ENCODE peak calls at places on chromosomes 12 and 14, in eight cellular contexts. T is tibial artery, Y is AG09309, A is left ventricle myocardium inferior, O is astrocyte of the cerebellum, R is stomach, Q is lung, H is progenitor cell of endocrine pancreas. I is an unnamed sample.

GRCh38 chr14:87896393-87897380 is 96.3 kb downstream of the GALC start:
- DNase-seq in T (no peak), Y (no peak), A (no peak), O (peak; percentile 60), R (no peak), Q (no peak), H (no peak), I (no peak)

GRCh38 chr12:54352891-54353874 is 11.1 kb downstream of the GPR84 start:
- DNase-seq in T (no peak), Y (no peak), A (no peak), O (peak; percentile 26), R (no peak), Q (no peak), H (no peak), I (no peak)

GRCh38 chr12:57309420-57309819 is 58.4 kb upstream of the STAC3 start:
- DNase-seq in T (no peak), Y (peak; percentile 34), A (no peak), O (no peak), R (no peak), Q (no peak), H (no peak), I (no peak)

GRCh38 chr14:56322531-56322930 is 204.3 kb downstream of the PELI2 start:
- DNase-seq in T (no peak), Y (no peak), A (no peak), O (no peak), R (no peak), Q (no peak), H (no peak), I (no peak)

GRCh38 chr12:62127516-62127915 is 132.7 kb upstream of the USP15 start:
- DNase-seq in T (no peak), Y (no peak), A (no peak), O (no peak), R (no peak), Q (no peak), H (no peak), I (no peak)

GRCh38 chr12:81759215-81759991 is at the start of gene PPFIA2:
- DNase-seq in T (peak; percentile 77), Y (no peak), A (peak; percentile 16), O (peak; percentile 34), R (no peak), Q (no peak), H (no peak), I (no peak)

GRCh38 chr14:50089213-50089612 is 27.2 kb downstream of the VCPKMT start:
- DNase-seq in T (no peak), Y (no peak), A (no peak), O (no peak), R (no peak), Q (no peak), H (no peak), I (no peak)

GRCh38 chr14:77303417-77304156 is 17.1 kb downstream of the POMT2 start:
- DNase-seq in T (no peak), Y (peak; percentile 83), A (no peak), O (peak; percentile 87), R (no peak), Q (peak; percentile 43), H (no peak), I (peak; percentile 60)

GRCh38 chr14:102973706-102974280 is 51.3 kb downstream of the AMN start:
- DNase-seq in T (no peak), Y (no peak), A (no peak), O (no peak), R (no peak), Q (no peak), H (no peak), I (peak; percentile 27)

GRCh38 chr14:102969901-102970300 is 47.4 kb downstream of the AMN start:
- DNase-seq in T (no peak), Y (no peak), A (no peak), O (no peak), R (no peak), Q (no peak), H (no peak), I (peak; percentile 16)

GRCh38 chr14:102971314-102971713 is 48.9 kb downstream of the AMN start:
- DNase-seq in T (no peak), Y (no peak), A (no peak), O (no peak), R (no peak), Q (peak; percentile 42), H (no peak), I (peak; percentile 32)

GRCh38 chr14:102969060-102969791 is 46.8 kb downstream of the AMN start:
- DNase-seq in T (no peak), Y (no peak), A (no peak), O (no peak), R (no peak), Q (no peak), H (no peak), I (no peak)

DNA sequence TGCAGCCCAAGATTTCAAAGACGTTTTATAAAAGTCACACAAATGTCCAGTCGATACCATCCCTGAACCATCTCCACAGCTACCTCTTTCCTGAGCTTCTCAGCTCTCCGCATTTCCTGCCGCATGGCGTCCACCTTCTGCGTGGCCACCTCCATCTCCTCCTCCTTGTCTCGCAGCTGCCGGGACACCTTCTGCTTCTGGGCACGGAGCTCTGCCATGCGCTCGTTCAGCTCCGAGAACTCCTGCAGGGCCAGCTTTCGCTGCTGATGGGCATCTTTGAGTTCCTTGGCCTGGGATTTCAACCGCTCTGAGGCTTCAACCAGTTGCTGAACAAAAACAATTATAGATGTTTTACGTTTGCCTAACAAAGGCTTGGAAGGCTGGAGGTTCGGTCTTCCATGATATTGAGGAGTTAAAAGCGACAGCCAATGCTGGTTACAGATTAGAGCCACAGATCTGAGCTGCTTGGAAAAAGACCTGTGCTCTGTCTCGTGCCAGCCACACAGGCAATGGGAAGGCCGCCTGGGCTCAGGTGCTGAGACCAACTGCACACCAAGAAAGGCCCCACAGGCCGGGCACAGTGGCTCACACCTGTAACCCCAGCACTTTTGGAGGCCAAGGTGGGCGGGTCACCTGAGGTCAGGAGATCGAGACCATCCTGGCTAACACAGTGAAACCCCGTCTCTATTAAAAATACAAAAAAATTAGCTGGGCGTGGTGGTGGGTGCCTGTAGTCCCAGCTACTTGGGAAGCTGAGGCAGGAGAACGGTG is 49.6 kb downstream of the AMN start:
- DNase-seq in T (no peak), Y (no peak), A (no peak), O (no peak), R (no peak), Q (no peak), H (no peak), I (peak; percentile 1)
- TF ChIP-seq CTCF in T (no peak), Y (no peak), A (no peak), O (no peak), R (no peak), Q (no peak), H (no peak), I (no peak)

DNA sequence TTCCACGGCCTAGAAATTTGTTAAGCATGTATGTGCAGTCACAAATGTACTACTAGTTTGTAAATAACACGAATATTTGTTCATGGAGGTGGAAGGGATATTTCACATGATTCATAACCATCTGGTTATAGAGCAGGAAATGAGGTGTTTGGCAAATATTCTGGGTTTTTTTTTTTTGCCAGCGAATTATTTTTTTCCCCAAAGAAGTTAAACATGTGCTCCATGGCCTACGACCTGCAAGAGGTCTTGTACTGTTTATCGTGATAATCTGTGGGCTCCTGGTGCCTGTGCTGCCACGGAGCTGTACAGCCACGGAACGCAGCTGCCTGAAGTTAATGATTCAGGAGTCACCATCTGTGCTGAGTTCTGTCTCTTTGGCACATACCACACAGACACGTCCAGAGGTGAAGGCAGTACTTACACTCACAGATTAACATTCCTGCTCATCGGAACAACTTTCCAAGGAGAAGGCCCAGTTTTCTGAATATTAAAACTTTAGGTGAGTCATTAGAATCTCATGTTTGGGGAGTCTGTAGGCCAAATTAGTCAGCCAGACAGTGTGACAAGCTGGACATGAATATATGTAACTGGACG is 156.3 kb downstream of the TMX1 start:
- DNase-seq in T (no peak), Y (peak; percentile 93), A (no peak), O (peak; percentile 83), R (no peak), Q (no peak), H (no peak), I (no peak)
- TF ChIP-seq CTCF in T (no peak), Y (no peak), A (no peak), O (no peak), R (no peak), Q (no peak), H (no peak), I (no peak)

DNA sequence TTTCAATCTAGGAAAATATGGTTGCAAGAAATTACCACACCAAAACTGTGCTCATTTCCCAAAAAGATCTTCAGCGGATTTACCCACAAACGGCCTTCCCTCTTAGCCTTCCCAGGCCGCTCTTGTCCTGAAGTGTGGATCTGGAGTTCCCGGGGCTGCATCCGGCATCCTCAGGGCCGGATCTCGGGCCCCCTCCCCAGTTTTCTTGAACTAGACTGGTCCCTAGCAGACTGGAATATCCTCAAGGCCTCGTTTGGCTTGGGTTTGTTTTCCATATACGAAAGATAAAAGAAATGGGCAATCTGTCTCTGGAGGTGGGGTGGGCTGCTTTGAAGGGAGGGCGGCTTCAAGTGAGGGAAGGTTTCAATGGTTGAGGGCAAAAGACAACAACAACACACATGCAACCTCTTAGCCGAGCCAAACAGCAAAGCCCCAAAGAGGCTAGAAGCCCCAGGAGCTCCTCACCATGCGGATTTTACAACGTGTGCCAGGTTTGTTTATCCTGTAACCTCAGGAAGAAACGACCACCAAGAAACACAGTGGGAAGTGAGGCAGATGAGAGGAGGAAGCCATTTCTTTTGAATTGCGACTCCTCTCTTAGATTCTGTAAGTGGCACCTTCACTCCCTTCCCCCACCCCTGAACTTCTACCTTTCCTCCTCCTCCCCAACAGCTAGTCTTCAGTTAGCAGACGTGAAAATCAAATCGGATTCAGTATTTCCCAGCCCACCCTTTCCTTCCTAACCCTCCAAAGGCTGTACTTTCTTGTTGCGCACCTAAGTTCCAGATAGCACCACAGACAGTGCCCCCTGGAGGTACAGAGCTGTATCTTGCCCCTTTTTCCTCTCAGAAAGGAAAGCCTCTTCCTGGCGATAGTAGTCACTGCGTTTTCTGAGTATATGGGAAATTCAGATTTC is 2.6 kb downstream of the MYF6 start:
- DNase-seq in T (no peak), Y (no peak), A (no peak), O (no peak), R (no peak), Q (no peak), H (no peak), I (no peak)
- TF ChIP-seq CTCF in T (no peak), Y (peak; percentile 40), A (peak; percentile 14), O (peak; percentile 31), R (no peak), Q (no peak), H (peak; percentile 59), I (peak; percentile 31)

GRCh38 chr12:43284441-43284840 is 267.6 kb downstream of the ADAMTS20 start:
- DNase-seq in T (no peak), Y (no peak), A (no peak), O (no peak), R (no peak), Q (no peak), H (no peak), I (no peak)

GRCh38 chr12:43283206-43283605 is 268.8 kb downstream of the ADAMTS20 start:
- DNase-seq in T (no peak), Y (no peak), A (no peak), O (no peak), R (no peak), Q (no peak), H (no peak), I (no peak)

GRCh38 chr12:43285248-43285647 is 266.8 kb downstream of the ADAMTS20 start:
- DNase-seq in T (no peak), Y (peak; percentile 86), A (no peak), O (peak; percentile 88), R (no peak), Q (no peak), H (no peak), I (no peak)

GRCh38 chr12:43281563-43281962 is 270.4 kb downstream of the ADAMTS20 start:
- DNase-seq in T (no peak), Y (no peak), A (no peak), O (no peak), R (no peak), Q (no peak), H (no peak), I (no peak)

DNA sequence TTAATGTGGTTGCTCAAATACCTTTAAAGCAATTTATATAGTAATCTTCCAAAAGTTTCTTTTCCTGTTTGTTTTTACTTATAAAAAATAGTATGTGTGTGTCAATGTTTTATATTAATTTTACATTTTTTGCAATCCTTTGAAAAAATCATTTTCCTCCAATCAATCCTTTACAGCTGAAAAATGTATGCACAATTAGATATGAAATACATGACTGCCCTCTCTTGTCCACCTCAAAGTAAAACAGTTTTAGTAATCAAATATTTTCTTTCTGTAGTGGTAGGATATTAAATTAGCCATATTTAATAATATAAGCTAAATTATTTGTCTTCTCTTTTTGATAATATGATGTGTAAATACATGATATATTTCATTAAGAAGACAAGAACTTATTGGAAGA is 269.9 kb downstream of the ADAMTS20 start:
- DNase-seq in T (no peak), Y (no peak), A (no peak), O (peak; percentile 31), R (no peak), Q (no peak), H (no peak), I (no peak)
- TF ChIP-seq CTCF in T (no peak), Y (peak; percentile 35), A (peak; percentile 53), O (no peak), R (no peak), Q (no peak), H (peak; percentile 67), I (no peak)